ENCODE peak calls at places on chromosomes 4 and X, in six cellular contexts. One of them, this sample, is unnamed.

GRCh38 chr4:73676881-73677323 is 56.7 kb upstream of the RASSF6 start:
- DNase-seq in suprapubic skin: no peak
- DNase-seq in foreskin fibroblast: peak
- DNase-seq in fibroblast of lung: peak
- DNase-seq in osteocyte: no peak
- DNase-seq in pancreas: no peak
- DNase-seq in this sample: no peak

GRCh38 chr4:40992472-40993298 is 221.7 kb downstream of the APBB2 start:
- DNase-seq in suprapubic skin: no peak
- DNase-seq in foreskin fibroblast: peak
- DNase-seq in pancreas: no peak
- DNase-seq in osteocyte: no peak
- DNase-seq in fibroblast of lung: peak
- DNase-seq in this sample: no peak

GRCh38 chrX:63434206-63434605 is 83.1 kb upstream of the SPIN4 start:
- DNase-seq in suprapubic skin: no peak
- DNase-seq in pancreas: no peak
- DNase-seq in osteocyte: no peak
- DNase-seq in fibroblast of lung: no peak
- DNase-seq in foreskin fibroblast: no peak
- DNase-seq in this sample: no peak

GRCh38 chr4:172962564-172963353 is 205.9 kb upstream of the GALNT7 start:
- DNase-seq in osteocyte: no peak
- DNase-seq in fibroblast of lung: peak
- DNase-seq in pancreas: no peak
- DNase-seq in suprapubic skin: no peak
- DNase-seq in foreskin fibroblast: peak
- DNase-seq in this sample: no peak

GRCh38 chrX:46953597-46953996 is 41.4 kb downstream of the JADE3 start:
- DNase-seq in fibroblast of lung: no peak
- DNase-seq in foreskin fibroblast: no peak
- DNase-seq in suprapubic skin: no peak
- DNase-seq in osteocyte: no peak
- DNase-seq in pancreas: no peak
- DNase-seq in this sample: no peak

GRCh38 chr4:93779228-93779627 is 49.3 kb upstream of the ATOH1 start:
- DNase-seq in foreskin fibroblast: no peak
- DNase-seq in pancreas: no peak
- DNase-seq in fibroblast of lung: no peak
- DNase-seq in suprapubic skin: no peak
- DNase-seq in osteocyte: no peak
- DNase-seq in this sample: no peak

GRCh38 chr4:71020611-71021010 is 27.2 kb downstream of the DCK start:
- DNase-seq in osteocyte: no peak
- DNase-seq in suprapubic skin: no peak
- DNase-seq in fibroblast of lung: peak
- DNase-seq in pancreas: no peak
- DNase-seq in foreskin fibroblast: no peak
- DNase-seq in this sample: no peak

GRCh38 chr4:64713256-64713840 is 304.1 kb upstream of the TECRL start:
- DNase-seq in osteocyte: no peak
- DNase-seq in pancreas: no peak
- DNase-seq in fibroblast of lung: peak
- DNase-seq in suprapubic skin: no peak
- DNase-seq in foreskin fibroblast: no peak
- DNase-seq in this sample: no peak

GRCh38 chr4:12359420-12359819 is 930.7 kb upstream of the HS3ST1 start:
- DNase-seq in fibroblast of lung: no peak
- DNase-seq in pancreas: no peak
- DNase-seq in foreskin fibroblast: no peak
- DNase-seq in osteocyte: no peak
- DNase-seq in suprapubic skin: no peak
- DNase-seq in this sample: no peak

GRCh38 chr4:145098675-145099037 is 545 bp downstream of the ABCE1 start:
- DNase-seq in pancreas: no peak
- DNase-seq in osteocyte: no peak
- DNase-seq in foreskin fibroblast: peak
- DNase-seq in fibroblast of lung: peak
- DNase-seq in suprapubic skin: no peak
- DNase-seq in this sample: peak

GRCh38 chrX:2488621-2489285 is 12.0 kb downstream of the DHRSX start:
- DNase-seq in foreskin fibroblast: no peak
- DNase-seq in osteocyte: no peak
- DNase-seq in fibroblast of lung: no peak
- DNase-seq in suprapubic skin: no peak
- DNase-seq in pancreas: no peak
- DNase-seq in this sample: no peak

GRCh38 chr4:172654482-172654881 is 514.1 kb upstream of the GALNT7 start:
- DNase-seq in pancreas: no peak
- DNase-seq in fibroblast of lung: no peak
- DNase-seq in suprapubic skin: no peak
- DNase-seq in foreskin fibroblast: no peak
- DNase-seq in osteocyte: no peak
- DNase-seq in this sample: no peak

GRCh38 chr4:7677799-7678301 is 243.1 kb upstream of the PSAPL1 start:
- DNase-seq in foreskin fibroblast: no peak
- DNase-seq in pancreas: peak
- DNase-seq in suprapubic skin: no peak
- DNase-seq in fibroblast of lung: no peak
- DNase-seq in osteocyte: no peak
- DNase-seq in this sample: no peak

GRCh38 chr4:170581322-170581721 is 491.6 kb upstream of the AADAT start:
- DNase-seq in suprapubic skin: no peak
- DNase-seq in foreskin fibroblast: no peak
- DNase-seq in osteocyte: no peak
- DNase-seq in fibroblast of lung: no peak
- DNase-seq in pancreas: no peak
- DNase-seq in this sample: no peak

DNA sequence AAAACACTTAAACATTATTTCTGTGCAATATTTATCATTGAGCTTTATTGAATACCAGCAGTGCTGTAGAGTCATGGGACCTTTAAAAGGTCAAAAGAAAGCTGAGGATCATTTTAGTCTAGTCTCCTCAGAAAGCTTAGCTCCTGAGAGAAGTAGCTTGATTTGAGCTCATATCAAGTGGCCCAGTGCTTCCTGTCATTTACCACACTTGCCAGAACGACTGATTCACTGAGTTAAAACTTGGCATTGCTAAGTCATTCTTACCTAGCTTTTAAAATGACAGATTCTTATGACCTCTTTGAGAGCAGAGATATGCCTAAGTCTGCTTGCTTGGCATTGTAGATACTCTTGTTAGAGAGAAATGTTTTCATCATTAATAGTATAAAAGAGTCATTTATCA is 15.2 kb downstream of the SEPTIN11 start:
- DNase-seq in suprapubic skin: no peak
- DNase-seq in foreskin fibroblast: no peak
- DNase-seq in fibroblast of lung: peak
- DNase-seq in osteocyte: no peak
- DNase-seq in pancreas: no peak
- DNase-seq in this sample: no peak
- TF ChIP-seq CTCF in suprapubic skin: no peak
- TF ChIP-seq CTCF in foreskin fibroblast: no peak
- TF ChIP-seq CTCF in fibroblast of lung: no peak
- TF ChIP-seq CTCF in osteocyte: no peak
- TF ChIP-seq CTCF in pancreas: no peak
- TF ChIP-seq CTCF in this sample: no peak

DNA sequence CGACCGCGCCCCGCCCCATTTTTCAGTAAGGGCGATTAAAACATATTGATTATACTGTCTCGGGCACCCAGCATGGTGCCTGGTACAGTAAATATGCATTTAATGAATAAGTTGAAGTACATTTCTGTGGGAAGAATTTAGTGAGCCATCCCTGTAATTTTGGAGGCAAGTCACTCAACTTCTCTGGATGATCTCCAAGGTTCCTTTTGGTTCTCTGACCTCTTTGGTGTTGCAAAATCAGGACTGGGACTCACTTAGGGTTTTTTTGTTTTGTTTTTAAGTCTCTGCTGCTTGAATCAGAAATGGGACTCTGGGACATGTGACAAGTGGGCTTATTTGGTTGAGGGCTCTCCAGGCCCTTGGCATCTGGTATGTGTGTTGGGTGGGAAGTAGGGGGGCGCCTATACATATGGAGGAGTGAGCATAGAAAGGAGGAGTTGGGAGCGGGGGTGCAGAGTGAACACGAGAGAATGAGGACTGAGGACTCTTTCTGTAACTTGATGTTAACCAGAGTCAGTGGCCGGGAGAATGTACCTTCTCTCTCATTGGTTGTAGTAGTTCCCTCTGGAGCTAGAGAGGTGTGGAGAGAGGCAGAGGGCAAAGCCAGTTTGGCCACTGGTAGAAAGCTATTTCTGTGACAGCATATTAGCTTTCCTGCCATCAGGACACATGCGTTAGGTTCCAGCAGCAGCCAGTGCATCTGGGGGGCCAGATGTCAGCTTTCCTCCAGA is 1.9 kb downstream of the ARHGAP10 start:
- DNase-seq in suprapubic skin: no peak
- DNase-seq in fibroblast of lung: peak
- DNase-seq in foreskin fibroblast: peak
- DNase-seq in pancreas: no peak
- DNase-seq in osteocyte: no peak
- DNase-seq in this sample: no peak
- TF ChIP-seq CTCF in suprapubic skin: no peak
- TF ChIP-seq CTCF in fibroblast of lung: no peak
- TF ChIP-seq CTCF in foreskin fibroblast: no peak
- TF ChIP-seq CTCF in pancreas: no peak
- TF ChIP-seq CTCF in osteocyte: peak
- TF ChIP-seq CTCF in this sample: no peak

GRCh38 chr4:126341927-126342326 is 1027.2 kb downstream of the FAT4 start:
- DNase-seq in foreskin fibroblast: no peak
- DNase-seq in osteocyte: no peak
- DNase-seq in pancreas: no peak
- DNase-seq in suprapubic skin: no peak
- DNase-seq in fibroblast of lung: no peak
- DNase-seq in this sample: no peak

GRCh38 chr4:126346654-126347053 is 1031.9 kb downstream of the FAT4 start:
- DNase-seq in fibroblast of lung: no peak
- DNase-seq in osteocyte: no peak
- DNase-seq in pancreas: no peak
- DNase-seq in suprapubic skin: no peak
- DNase-seq in foreskin fibroblast: no peak
- DNase-seq in this sample: no peak

GRCh38 chr4:126338572-126338971 is 1023.8 kb downstream of the FAT4 start:
- DNase-seq in foreskin fibroblast: no peak
- DNase-seq in pancreas: no peak
- DNase-seq in fibroblast of lung: no peak
- DNase-seq in suprapubic skin: no peak
- DNase-seq in osteocyte: no peak
- DNase-seq in this sample: no peak

GRCh38 chr4:126344472-126344871 is 1029.7 kb downstream of the FAT4 start:
- DNase-seq in fibroblast of lung: no peak
- DNase-seq in foreskin fibroblast: no peak
- DNase-seq in osteocyte: no peak
- DNase-seq in suprapubic skin: no peak
- DNase-seq in pancreas: no peak
- DNase-seq in this sample: no peak
- TF ChIP-seq CTCF in fibroblast of lung: no peak
- TF ChIP-seq CTCF in foreskin fibroblast: no peak
- TF ChIP-seq CTCF in osteocyte: no peak
- TF ChIP-seq CTCF in suprapubic skin: no peak
- TF ChIP-seq CTCF in pancreas: no peak
- TF ChIP-seq CTCF in this sample: no peak

DNA sequence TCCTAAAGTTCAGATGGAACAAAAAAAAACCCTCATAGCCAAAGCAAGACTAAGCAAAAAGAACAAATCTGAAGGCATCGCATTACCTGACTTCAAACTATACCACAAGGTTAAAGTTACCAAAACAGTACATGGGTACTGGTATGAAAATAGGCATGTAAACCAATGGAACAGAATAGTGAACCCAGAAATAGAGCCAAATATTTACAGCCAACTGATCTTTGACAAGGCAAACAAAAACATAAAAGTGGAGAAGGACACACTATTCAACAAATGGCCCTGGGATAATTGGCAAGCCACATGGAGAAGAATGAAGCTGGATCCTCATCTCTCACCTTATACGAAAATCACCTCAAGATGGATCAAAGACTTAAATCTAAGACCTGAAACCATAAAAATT is 44.2 kb upstream of the TMEM192 start:
- DNase-seq in suprapubic skin: no peak
- DNase-seq in pancreas: no peak
- DNase-seq in foreskin fibroblast: no peak
- DNase-seq in fibroblast of lung: no peak
- DNase-seq in osteocyte: no peak
- DNase-seq in this sample: no peak
- TF ChIP-seq CTCF in suprapubic skin: no peak
- TF ChIP-seq CTCF in pancreas: no peak
- TF ChIP-seq CTCF in foreskin fibroblast: no peak
- TF ChIP-seq CTCF in fibroblast of lung: no peak
- TF ChIP-seq CTCF in osteocyte: no peak
- TF ChIP-seq CTCF in this sample: no peak

DNA sequence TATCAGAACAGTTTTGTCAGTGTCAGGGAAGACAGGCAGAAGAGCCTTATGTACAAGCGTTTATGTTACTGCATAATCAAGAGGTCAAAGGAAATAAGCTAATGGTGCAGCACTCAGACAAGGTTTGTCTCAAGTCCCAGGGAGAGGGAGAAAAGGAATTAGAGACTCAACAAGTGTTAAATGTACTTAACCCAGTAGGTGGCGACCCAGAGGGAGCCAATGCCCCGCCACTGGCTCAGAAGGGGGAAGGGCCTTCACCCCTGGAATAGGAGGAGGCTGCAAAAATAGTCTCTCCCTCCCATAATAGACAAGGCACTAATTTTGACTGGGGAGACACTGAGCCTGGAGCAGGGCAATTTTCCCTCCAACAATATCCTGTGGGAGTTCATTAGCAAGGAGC is 14.1 kb upstream of the PAPSS1 start:
- DNase-seq in suprapubic skin: no peak
- DNase-seq in fibroblast of lung: no peak
- DNase-seq in pancreas: no peak
- DNase-seq in osteocyte: no peak
- DNase-seq in foreskin fibroblast: no peak
- DNase-seq in this sample: no peak
- TF ChIP-seq CTCF in suprapubic skin: no peak
- TF ChIP-seq CTCF in fibroblast of lung: peak
- TF ChIP-seq CTCF in pancreas: no peak
- TF ChIP-seq CTCF in osteocyte: peak
- TF ChIP-seq CTCF in foreskin fibroblast: peak
- TF ChIP-seq CTCF in this sample: no peak